ENCODE peak calls at places on chromosomes 13 and 19, in six cellular contexts. One of them, this sample, is unnamed.

GRCh38 chr13:26112843-26113242 is 61.0 kb upstream of the SHISA2 start:
- DNase-seq in neural crest cell: no peak
- DNase-seq in lower lobe of right lung: no peak
- DNase-seq in neural progenitor cell: peak
- DNase-seq in left lung: no peak
- DNase-seq in left ventricle myocardium inferior: no peak
- DNase-seq in this sample: no peak

GRCh38 chr19:51809787-51810186 is 14.8 kb downstream of the FPR3 start:
- DNase-seq in neural crest cell: no peak
- DNase-seq in neural progenitor cell: no peak
- DNase-seq in left ventricle myocardium inferior: no peak
- DNase-seq in left lung: no peak
- DNase-seq in lower lobe of right lung: no peak
- DNase-seq in this sample: no peak

GRCh38 chr13:51122868-51123267 is 11.8 kb upstream of the C13orf42 start:
- DNase-seq in left ventricle myocardium inferior: no peak
- DNase-seq in lower lobe of right lung: no peak
- DNase-seq in neural crest cell: no peak
- DNase-seq in left lung: no peak
- DNase-seq in neural progenitor cell: no peak
- DNase-seq in this sample: no peak

GRCh38 chr19:35712910-35713845 is 4.6 kb upstream of the KMT2B start:
- DNase-seq in left ventricle myocardium inferior: no peak
- DNase-seq in neural progenitor cell: no peak
- DNase-seq in neural crest cell: no peak
- DNase-seq in lower lobe of right lung: no peak
- DNase-seq in left lung: no peak
- DNase-seq in this sample: no peak

GRCh38 chr13:23558675-23559536 is 11.3 kb upstream of the TNFRSF19 start:
- DNase-seq in lower lobe of right lung: peak
- DNase-seq in neural progenitor cell: no peak
- DNase-seq in left ventricle myocardium inferior: peak
- DNase-seq in left lung: no peak
- DNase-seq in neural crest cell: peak
- DNase-seq in this sample: no peak

GRCh38 chr19:39196320-39196719 is 444 bp upstream of the NCCRP1 start:
- DNase-seq in lower lobe of right lung: no peak
- DNase-seq in left ventricle myocardium inferior: no peak
- DNase-seq in neural progenitor cell: peak
- DNase-seq in neural crest cell: no peak
- DNase-seq in left lung: no peak
- DNase-seq in this sample: no peak

GRCh38 chr13:109389456-109389855 is 396.9 kb downstream of the IRS2 start:
- DNase-seq in left lung: no peak
- DNase-seq in neural progenitor cell: no peak
- DNase-seq in neural crest cell: no peak
- DNase-seq in left ventricle myocardium inferior: no peak
- DNase-seq in lower lobe of right lung: no peak
- DNase-seq in this sample: no peak

GRCh38 chr13:25178070-25178469 is 6.0 kb upstream of the AMER2 start:
- DNase-seq in neural progenitor cell: no peak
- DNase-seq in lower lobe of right lung: no peak
- DNase-seq in left lung: no peak
- DNase-seq in neural crest cell: no peak
- DNase-seq in left ventricle myocardium inferior: no peak
- DNase-seq in this sample: no peak

GRCh38 chr13:43261018-43261417 is 237.6 kb downstream of the DNAJC15 start:
- DNase-seq in left lung: no peak
- DNase-seq in neural progenitor cell: no peak
- DNase-seq in left ventricle myocardium inferior: no peak
- DNase-seq in lower lobe of right lung: no peak
- DNase-seq in neural crest cell: no peak
- DNase-seq in this sample: no peak

GRCh38 chr19:3606174-3606689 is 443 bp downstream of the TBXA2R start:
- DNase-seq in left lung: peak
- DNase-seq in neural crest cell: no peak
- DNase-seq in lower lobe of right lung: peak
- DNase-seq in left ventricle myocardium inferior: no peak
- DNase-seq in neural progenitor cell: peak
- DNase-seq in this sample: peak

GRCh38 chr19:38710928-38711725 is 33.1 kb downstream of the CAPN12 start:
- DNase-seq in lower lobe of right lung: no peak
- DNase-seq in neural crest cell: no peak
- DNase-seq in left ventricle myocardium inferior: no peak
- DNase-seq in left lung: no peak
- DNase-seq in neural progenitor cell: no peak
- DNase-seq in this sample: no peak

GRCh38 chr13:23678768-23679167 is 108.6 kb downstream of the TNFRSF19 start:
- DNase-seq in neural crest cell: no peak
- DNase-seq in neural progenitor cell: no peak
- DNase-seq in lower lobe of right lung: no peak
- DNase-seq in left ventricle myocardium inferior: no peak
- DNase-seq in left lung: no peak
- DNase-seq in this sample: no peak

GRCh38 chr19:17052439-17052838 is 22.8 kb downstream of the HAUS8 start:
- DNase-seq in neural crest cell: peak
- DNase-seq in neural progenitor cell: peak
- DNase-seq in left lung: peak
- DNase-seq in lower lobe of right lung: no peak
- DNase-seq in left ventricle myocardium inferior: no peak
- DNase-seq in this sample: peak

GRCh38 chr19:45123440-45123850 is 30.5 kb downstream of the PPP1R37 start:
- DNase-seq in lower lobe of right lung: no peak
- DNase-seq in neural progenitor cell: no peak
- DNase-seq in left lung: no peak
- DNase-seq in left ventricle myocardium inferior: no peak
- DNase-seq in neural crest cell: no peak
- DNase-seq in this sample: peak

GRCh38 chr13:38954291-38954690 is 36.3 kb downstream of the STOML3 start:
- DNase-seq in lower lobe of right lung: no peak
- DNase-seq in left ventricle myocardium inferior: no peak
- DNase-seq in neural crest cell: no peak
- DNase-seq in left lung: no peak
- DNase-seq in neural progenitor cell: no peak
- DNase-seq in this sample: no peak

GRCh38 chr13:34878354-34878753 is 63.7 kb upstream of the NBEA start:
- DNase-seq in left lung: no peak
- DNase-seq in neural progenitor cell: no peak
- DNase-seq in left ventricle myocardium inferior: no peak
- DNase-seq in neural crest cell: no peak
- DNase-seq in lower lobe of right lung: no peak
- DNase-seq in this sample: no peak

GRCh38 chr13:42497798-42498197 is 76.2 kb upstream of the TNFSF11 start:
- DNase-seq in neural crest cell: no peak
- DNase-seq in left lung: no peak
- DNase-seq in left ventricle myocardium inferior: no peak
- DNase-seq in neural progenitor cell: no peak
- DNase-seq in lower lobe of right lung: no peak
- DNase-seq in this sample: no peak

GRCh38 chr19:1101337-1101698 is 2.5 kb upstream of the GPX4 start:
- DNase-seq in left ventricle myocardium inferior: no peak
- DNase-seq in left lung: no peak
- DNase-seq in neural crest cell: no peak
- DNase-seq in neural progenitor cell: no peak
- DNase-seq in lower lobe of right lung: peak
- DNase-seq in this sample: no peak

GRCh38 chr13:41500501-41500900 is 43.2 kb downstream of the RGCC start:
- DNase-seq in lower lobe of right lung: no peak
- DNase-seq in neural progenitor cell: no peak
- DNase-seq in left lung: no peak
- DNase-seq in neural crest cell: no peak
- DNase-seq in left ventricle myocardium inferior: peak
- DNase-seq in this sample: peak

GRCh38 chr19:8831373-8831772 is 731 bp downstream of the ZNF558 start:
- DNase-seq in neural progenitor cell: peak
- DNase-seq in left lung: no peak
- DNase-seq in lower lobe of right lung: no peak
- DNase-seq in left ventricle myocardium inferior: no peak
- DNase-seq in neural crest cell: no peak
- DNase-seq in this sample: no peak

GRCh38 chr19:4557971-4558941 is 1.2 kb downstream of the SEMA6B start:
- DNase-seq in neural progenitor cell: peak
- DNase-seq in lower lobe of right lung: no peak
- DNase-seq in neural crest cell: peak
- DNase-seq in left ventricle myocardium inferior: no peak
- DNase-seq in left lung: peak
- DNase-seq in this sample: peak

GRCh38 chr13:85362980-85363379 is 436.2 kb downstream of the SLITRK6 start:
- DNase-seq in left ventricle myocardium inferior: no peak
- DNase-seq in lower lobe of right lung: no peak
- DNase-seq in neural crest cell: no peak
- DNase-seq in neural progenitor cell: no peak
- DNase-seq in left lung: peak
- DNase-seq in this sample: no peak
- TF ChIP-seq CTCF in left ventricle myocardium inferior: no peak
- TF ChIP-seq CTCF in lower lobe of right lung: no peak
- TF ChIP-seq CTCF in neural crest cell: no peak
- TF ChIP-seq CTCF in neural progenitor cell: no peak
- TF ChIP-seq CTCF in left lung: no peak
- TF ChIP-seq CTCF in this sample: no peak

DNA sequence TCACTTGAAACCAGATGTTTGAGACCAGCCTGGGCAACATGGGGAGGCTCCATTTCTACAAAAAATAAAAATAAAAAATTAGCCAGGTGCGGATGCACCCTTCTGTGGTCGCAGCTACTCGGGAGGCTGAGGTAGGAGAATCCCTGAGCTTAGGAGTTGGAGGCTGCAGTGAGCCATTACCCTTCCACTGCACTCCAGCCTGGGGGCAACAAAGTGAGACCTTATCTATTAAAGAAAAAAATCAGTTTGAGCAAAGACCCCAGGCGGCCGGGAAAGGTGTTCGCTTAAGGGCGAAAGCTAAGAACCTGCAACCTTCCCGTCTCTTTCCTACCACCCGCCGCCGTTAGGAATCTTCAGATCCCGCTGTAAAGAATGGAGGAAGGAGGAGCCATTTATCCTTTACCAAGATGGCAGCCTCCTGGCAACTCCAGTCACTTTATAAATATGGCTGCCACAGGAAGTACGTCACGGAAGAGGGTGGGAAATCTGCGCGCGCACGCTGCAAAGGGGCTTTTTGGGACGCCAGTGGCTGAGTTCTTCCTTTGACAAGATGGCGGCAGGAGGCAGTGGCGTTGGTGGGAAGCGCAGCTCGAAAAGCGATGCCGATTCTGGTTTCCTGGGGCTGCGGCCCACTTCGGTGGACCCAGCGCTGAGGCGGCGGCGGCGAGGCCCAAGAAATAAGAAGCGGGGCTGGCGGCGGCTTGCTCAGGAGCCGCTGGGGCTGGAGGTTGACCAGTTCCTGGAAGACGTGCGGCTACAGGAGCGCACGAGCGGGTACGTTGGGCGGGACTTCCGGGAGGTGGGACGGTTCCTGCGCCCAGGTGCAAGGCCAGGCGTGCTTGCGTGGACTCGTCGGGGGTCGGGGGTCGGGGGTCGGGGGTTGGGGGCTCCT is at the start of gene NOP53:
- DNase-seq in left lung: peak
- DNase-seq in neural crest cell: peak
- DNase-seq in left ventricle myocardium inferior: peak
- DNase-seq in neural progenitor cell: peak
- DNase-seq in lower lobe of right lung: peak
- DNase-seq in this sample: peak
- TF ChIP-seq CTCF in left lung: no peak
- TF ChIP-seq CTCF in neural crest cell: no peak
- TF ChIP-seq CTCF in left ventricle myocardium inferior: peak
- TF ChIP-seq CTCF in neural progenitor cell: no peak
- TF ChIP-seq CTCF in lower lobe of right lung: no peak
- TF ChIP-seq CTCF in this sample: no peak

DNA sequence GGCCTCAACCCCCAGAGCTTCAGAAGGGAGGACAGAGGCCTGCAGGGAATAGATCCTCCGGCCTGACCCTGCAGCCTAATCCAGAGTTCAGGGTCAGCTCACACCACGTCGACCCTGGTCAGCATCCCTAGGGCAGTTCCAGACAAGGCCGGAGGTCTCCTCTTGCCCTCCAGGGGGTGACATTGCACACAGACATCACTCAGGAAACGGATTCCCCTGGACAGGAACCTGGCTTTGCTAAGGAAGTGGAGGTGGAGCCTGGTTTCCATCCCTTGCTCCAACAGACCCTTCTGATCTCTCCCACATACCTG is 969 bp upstream of the CEACAM5 start:
- DNase-seq in left lung: no peak
- DNase-seq in neural progenitor cell: no peak
- DNase-seq in neural crest cell: no peak
- DNase-seq in left ventricle myocardium inferior: no peak
- DNase-seq in lower lobe of right lung: no peak
- DNase-seq in this sample: peak
- TF ChIP-seq CTCF in left lung: no peak
- TF ChIP-seq CTCF in neural progenitor cell: no peak
- TF ChIP-seq CTCF in neural crest cell: no peak
- TF ChIP-seq CTCF in left ventricle myocardium inferior: no peak
- TF ChIP-seq CTCF in lower lobe of right lung: no peak
- TF ChIP-seq CTCF in this sample: no peak

DNA sequence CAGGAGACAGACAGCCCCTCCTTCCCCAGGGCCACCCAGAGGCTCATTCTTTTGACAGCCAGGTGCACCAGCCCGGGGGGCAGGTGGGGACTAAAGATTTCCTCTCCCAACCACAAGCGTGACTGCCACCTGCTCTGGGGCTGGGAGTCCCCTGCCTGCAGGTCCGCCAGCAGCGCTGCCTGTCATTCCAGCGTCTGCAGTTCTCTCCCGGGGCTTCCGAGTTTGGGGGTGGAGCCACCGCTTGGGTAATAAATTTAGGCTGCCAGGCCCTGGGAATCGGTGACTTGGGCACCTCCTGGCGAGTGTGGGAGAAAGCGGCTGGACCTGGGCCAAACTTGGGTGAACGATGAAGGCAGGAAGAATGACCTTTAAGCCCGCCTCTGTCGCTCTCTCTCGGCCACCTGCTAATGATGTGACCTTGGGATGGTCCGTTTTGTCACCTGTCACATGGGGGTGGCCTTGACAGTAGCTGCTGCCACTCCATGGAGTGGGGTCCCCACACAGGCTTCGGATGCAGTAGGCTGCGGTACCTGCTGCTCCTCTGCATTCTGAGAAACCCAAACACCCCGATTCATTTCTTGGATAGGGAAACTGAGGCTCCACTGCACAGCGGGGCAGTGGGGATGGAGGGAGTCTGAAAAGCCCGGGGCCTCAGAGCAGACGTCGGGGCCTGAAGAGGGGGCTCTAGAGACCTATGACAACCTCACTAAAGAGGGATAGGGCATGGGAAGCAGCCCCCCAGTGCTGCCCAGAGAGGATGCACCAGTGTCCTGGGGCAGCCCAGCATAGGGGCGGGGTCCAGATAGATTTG is 12.8 kb downstream of the FUT6 start:
- DNase-seq in left lung: no peak
- DNase-seq in lower lobe of right lung: peak
- DNase-seq in neural progenitor cell: peak
- DNase-seq in left ventricle myocardium inferior: peak
- DNase-seq in neural crest cell: peak
- DNase-seq in this sample: peak
- TF ChIP-seq CTCF in left lung: no peak
- TF ChIP-seq CTCF in lower lobe of right lung: no peak
- TF ChIP-seq CTCF in neural progenitor cell: no peak
- TF ChIP-seq CTCF in left ventricle myocardium inferior: peak
- TF ChIP-seq CTCF in neural crest cell: no peak
- TF ChIP-seq CTCF in this sample: no peak